ENCODE peak calls at places on chromosomes 12 and 14, in seven cellular contexts. One of them, this sample, is unnamed.

GRCh38 chr12:131366261-131366871 is 344.5 kb upstream of the SFSWAP start:
- DNase-seq in activated T-helper 9 cell treated with anti-CD3 and anti-CD28 coated beads, Interleukin-2, amount 50 U/mL, for 16 hours: no peak
- DNase-seq in caudate nucleus: no peak
- DNase-seq in retina: no peak
- DNase-seq in transverse colon: no peak
- DNase-seq in HL-60: no peak
- DNase-seq in hypothalamus: no peak
- DNase-seq in this sample: no peak

GRCh38 chr14:65658202-65658601 is 245.7 kb downstream of the FUT8 start:
- DNase-seq in retina: no peak
- DNase-seq in activated T-helper 9 cell treated with anti-CD3 and anti-CD28 coated beads, Interleukin-2, amount 50 U/mL, for 16 hours: no peak
- DNase-seq in caudate nucleus: no peak
- DNase-seq in hypothalamus: no peak
- DNase-seq in HL-60: no peak
- DNase-seq in transverse colon: no peak
- DNase-seq in this sample: no peak

GRCh38 chr12:79597910-79598309 is 92.9 kb downstream of the PAWR start:
- DNase-seq in HL-60: no peak
- DNase-seq in activated T-helper 9 cell treated with anti-CD3 and anti-CD28 coated beads, Interleukin-2, amount 50 U/mL, for 16 hours: no peak
- DNase-seq in hypothalamus: no peak
- DNase-seq in transverse colon: no peak
- DNase-seq in retina: no peak
- DNase-seq in caudate nucleus: no peak
- DNase-seq in this sample: no peak

GRCh38 chr14:35632276-35633071 is 98.5 kb downstream of the INSM2 start:
- DNase-seq in hypothalamus: no peak
- DNase-seq in transverse colon: no peak
- DNase-seq in caudate nucleus: peak; percentile 9
- DNase-seq in activated T-helper 9 cell treated with anti-CD3 and anti-CD28 coated beads, Interleukin-2, amount 50 U/mL, for 16 hours: no peak
- DNase-seq in retina: no peak
- DNase-seq in HL-60: no peak
- DNase-seq in this sample: no peak

GRCh38 chr14:92914087-92914656 is 8.8 kb upstream of the CHGA start:
- DNase-seq in caudate nucleus: no peak
- DNase-seq in transverse colon: no peak
- DNase-seq in retina: peak; percentile 33
- DNase-seq in activated T-helper 9 cell treated with anti-CD3 and anti-CD28 coated beads, Interleukin-2, amount 50 U/mL, for 16 hours: no peak
- DNase-seq in HL-60: peak; percentile 6
- DNase-seq in hypothalamus: no peak
- DNase-seq in this sample: no peak

GRCh38 chr12:88952543-88952942 is 372.3 kb upstream of the KITLG start:
- DNase-seq in HL-60: no peak
- DNase-seq in transverse colon: peak; percentile 41
- DNase-seq in retina: no peak
- DNase-seq in activated T-helper 9 cell treated with anti-CD3 and anti-CD28 coated beads, Interleukin-2, amount 50 U/mL, for 16 hours: no peak
- DNase-seq in hypothalamus: no peak
- DNase-seq in caudate nucleus: no peak
- DNase-seq in this sample: no peak

GRCh38 chr12:131672941-131673330 is 38.0 kb upstream of the SFSWAP start:
- DNase-seq in HL-60: no peak
- DNase-seq in retina: no peak
- DNase-seq in activated T-helper 9 cell treated with anti-CD3 and anti-CD28 coated beads, Interleukin-2, amount 50 U/mL, for 16 hours: no peak
- DNase-seq in caudate nucleus: no peak
- DNase-seq in hypothalamus: no peak
- DNase-seq in transverse colon: no peak
- DNase-seq in this sample: no peak

GRCh38 chr12:26124491-26125450 is at the start of gene BHLHE41:
- DNase-seq in hypothalamus: peak; percentile 86
- DNase-seq in activated T-helper 9 cell treated with anti-CD3 and anti-CD28 coated beads, Interleukin-2, amount 50 U/mL, for 16 hours: no peak
- DNase-seq in transverse colon: peak; percentile 85
- DNase-seq in retina: peak; percentile 68
- DNase-seq in HL-60: peak; percentile 13
- DNase-seq in caudate nucleus: peak; percentile 94
- DNase-seq in this sample: no peak

GRCh38 chr12:109582636-109583035 is 9.0 kb downstream of the MVK start:
- DNase-seq in hypothalamus: no peak
- DNase-seq in retina: no peak
- DNase-seq in activated T-helper 9 cell treated with anti-CD3 and anti-CD28 coated beads, Interleukin-2, amount 50 U/mL, for 16 hours: no peak
- DNase-seq in caudate nucleus: no peak
- DNase-seq in transverse colon: no peak
- DNase-seq in HL-60: no peak
- DNase-seq in this sample: no peak

GRCh38 chr14:50055461-50056228 is 60.7 kb downstream of the VCPKMT start:
- DNase-seq in hypothalamus: no peak
- DNase-seq in retina: no peak
- DNase-seq in caudate nucleus: no peak
- DNase-seq in HL-60: peak; percentile 69
- DNase-seq in activated T-helper 9 cell treated with anti-CD3 and anti-CD28 coated beads, Interleukin-2, amount 50 U/mL, for 16 hours: no peak
- DNase-seq in transverse colon: no peak
- DNase-seq in this sample: no peak

GRCh38 chr12:15777355-15778012 is 11.7 kb downstream of the EPS8 start:
- DNase-seq in hypothalamus: no peak
- DNase-seq in activated T-helper 9 cell treated with anti-CD3 and anti-CD28 coated beads, Interleukin-2, amount 50 U/mL, for 16 hours: no peak
- DNase-seq in retina: no peak
- DNase-seq in caudate nucleus: no peak
- DNase-seq in transverse colon: no peak
- DNase-seq in HL-60: no peak
- DNase-seq in this sample: no peak

GRCh38 chr12:105907982-105908381 is 230.8 kb downstream of the NUAK1 start:
- DNase-seq in retina: no peak
- DNase-seq in hypothalamus: no peak
- DNase-seq in caudate nucleus: no peak
- DNase-seq in activated T-helper 9 cell treated with anti-CD3 and anti-CD28 coated beads, Interleukin-2, amount 50 U/mL, for 16 hours: no peak
- DNase-seq in transverse colon: no peak
- DNase-seq in HL-60: no peak
- DNase-seq in this sample: no peak

GRCh38 chr12:2998789-2999264 is 39.6 kb downstream of the TEAD4 start:
- DNase-seq in HL-60: no peak
- DNase-seq in retina: no peak
- DNase-seq in activated T-helper 9 cell treated with anti-CD3 and anti-CD28 coated beads, Interleukin-2, amount 50 U/mL, for 16 hours: no peak
- DNase-seq in hypothalamus: no peak
- DNase-seq in transverse colon: no peak
- DNase-seq in caudate nucleus: peak; percentile 8
- DNase-seq in this sample: no peak